ENCODE peak calls at places on chromosomes 6 and 20, in six cellular contexts. K is H9, M is neuronal stem cell, O is trophoblast cell, X is IMR-90, P is H1. S is an unnamed sample.

GRCh38 chr20:51978081-51978501 is 175.8 kb upstream of the SALL4 start:
- DNase-seq in K (no peak), M (no peak), O (no peak), X (no peak), P (no peak), S (no peak)

GRCh38 chr6:116278853-116279231 is 888 bp downstream of the TSPYL1 start:
- DNase-seq in K (no peak), M (no peak), O (no peak), X (peak; percentile 39), P (no peak), S (no peak)

GRCh38 chr6:167700199-167700598 is 126.5 kb upstream of the AFDN start:
- DNase-seq in K (no peak), M (no peak), O (no peak), X (no peak), P (no peak), S (no peak)

GRCh38 chr20:58547527-58548475 is 32.6 kb upstream of the APCDD1L start:
- DNase-seq in K (peak; percentile 8), M (no peak), O (no peak), X (peak; percentile 73), P (peak; percentile 20), S (no peak)

GRCh38 chr20:63572071-63572787 is 1.8 kb downstream of the HELZ2 start:
- DNase-seq in K (no peak), M (no peak), O (no peak), X (no peak), P (no peak), S (no peak)

GRCh38 chr6:52579006-52579660 is 2.3 kb upstream of the TRAM2 start:
- DNase-seq in K (no peak), M (no peak), O (peak; percentile 91), X (no peak), P (no peak), S (no peak)

GRCh38 chr6:132300323-132300949 is 100.8 kb downstream of the MOXD1 start:
- DNase-seq in K (peak; percentile 43), M (no peak), O (peak; percentile 70), X (peak; percentile 75), P (no peak), S (peak; percentile 70)

GRCh38 chr6:135179920-135180457 is 1.1 kb upstream of the MYB start:
- DNase-seq in K (no peak), M (peak; percentile 2), O (no peak), X (peak; percentile 46), P (no peak), S (no peak)

GRCh38 chr6:13787146-13787545 is 27.2 kb downstream of the MCUR1 start:
- DNase-seq in K (no peak), M (peak; percentile 56), O (peak; percentile 8), X (peak; percentile 21), P (peak; percentile 30), S (peak; percentile 41)

GRCh38 chr6:15491986-15492269 is 170.9 kb downstream of the DTNBP1 start:
- DNase-seq in K (no peak), M (no peak), O (no peak), X (no peak), P (no peak), S (no peak)

GRCh38 chr6:133645000-133645619 is 243.8 kb upstream of the TCF21 start:
- DNase-seq in K (no peak), M (no peak), O (no peak), X (peak; percentile 74), P (no peak), S (peak; percentile 89)
- H3K14ac ChIP-seq in K (no peak overlapping the region), M (no peak overlapping the region), O (no peak overlapping the region), X (peak overlapping the region; percentile 63), P (no peak overlapping the region), S (no peak overlapping the region)

GRCh38 chr6:156618600-156619205 is 158.5 kb upstream of the ARID1B start:
- DNase-seq in K (peak; percentile 63), M (peak; percentile 8), O (no peak), X (no peak), P (peak; percentile 62), S (no peak)
- H4K8ac ChIP-seq in K (no peak overlapping the region), M (no peak overlapping the region), O (no peak overlapping the region), X (no peak overlapping the region), P (no peak overlapping the region), S (no peak overlapping the region)

DNA sequence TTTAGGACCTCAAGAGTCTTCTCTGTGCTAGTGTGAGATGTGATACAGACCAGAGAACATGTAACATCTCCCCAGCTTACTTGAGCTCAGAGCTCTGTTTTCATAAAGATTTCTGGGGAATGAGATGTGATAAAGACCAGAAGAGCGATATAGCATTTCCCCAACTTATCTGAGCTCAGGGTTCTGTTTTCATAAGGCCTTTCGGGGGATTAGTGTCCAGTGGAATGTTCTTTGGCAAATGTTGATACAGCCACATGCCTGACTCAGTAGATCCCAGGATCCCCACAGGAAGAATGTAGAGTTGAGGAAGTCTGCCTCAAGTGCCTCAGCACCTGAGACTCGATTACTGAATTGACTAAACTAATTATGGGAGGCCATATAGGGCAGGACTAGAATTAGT is 18.7 kb upstream of the TOP1 start:
- DNase-seq in K (no peak), M (no peak), O (no peak), X (peak; percentile 69), P (no peak), S (peak; percentile 39)
- H3K14ac ChIP-seq in K (no peak overlapping the region), M (no peak overlapping the region), O (no peak overlapping the region), X (peak overlapping the region; percentile 11), P (no peak overlapping the region), S (no peak overlapping the region)

GRCh38 chr6:104957301-104958177 is 632 bp downstream of the LIN28B start:
- DNase-seq in K (peak; percentile 72), M (peak; percentile 83), O (no peak), X (no peak), P (peak; percentile 72), S (peak; percentile 55)
- H4K8ac ChIP-seq in K (no peak overlapping the region), M (no peak overlapping the region), O (peak overlapping the region; percentile 90), X (no peak overlapping the region), P (peak overlapping the region; percentile 97), S (peak overlapping the region; percentile 24)

GRCh38 chr6:6227896-6228295 is 92.6 kb downstream of the F13A1 start:
- DNase-seq in K (no peak), M (no peak), O (no peak), X (no peak), P (no peak), S (no peak)

GRCh38 chr6:6221829-6222535 is 98.5 kb downstream of the F13A1 start:
- DNase-seq in K (peak; percentile 58), M (no peak), O (peak; percentile 14), X (no peak), P (peak; percentile 78), S (no peak)

GRCh38 chr6:6230286-6230685 is 90.2 kb downstream of the F13A1 start:
- DNase-seq in K (no peak), M (no peak), O (no peak), X (no peak), P (no peak), S (no peak)

GRCh38 chr6:6224933-6225486 is 95.5 kb downstream of the F13A1 start:
- DNase-seq in K (no peak), M (no peak), O (no peak), X (no peak), P (no peak), S (no peak)

DNA sequence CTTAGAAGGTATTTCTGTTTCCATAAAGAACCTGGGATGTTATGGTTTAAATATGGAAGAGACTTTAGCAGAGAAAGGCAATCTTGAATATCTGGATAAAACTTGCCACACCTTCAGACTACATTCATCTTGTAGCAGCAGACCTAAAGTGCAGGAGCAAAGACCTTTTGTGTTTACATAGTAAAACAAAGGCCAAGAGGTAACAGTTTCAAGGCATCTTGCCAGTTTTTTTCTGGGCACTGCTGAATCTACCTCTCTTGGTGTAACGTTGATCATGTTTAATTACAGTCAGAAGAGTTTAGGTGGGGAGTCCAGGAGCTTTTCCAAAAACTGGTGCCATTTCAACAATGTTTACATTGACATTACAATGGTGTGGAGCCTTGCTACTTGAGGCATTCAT is 94.6 kb downstream of the F13A1 start:
- DNase-seq in K (no peak), M (no peak), O (no peak), X (no peak), P (no peak), S (no peak)
- H3K14ac ChIP-seq in K (no peak overlapping the region), M (no peak overlapping the region), O (no peak overlapping the region), X (no peak overlapping the region), P (no peak overlapping the region), S (no peak overlapping the region)

DNA sequence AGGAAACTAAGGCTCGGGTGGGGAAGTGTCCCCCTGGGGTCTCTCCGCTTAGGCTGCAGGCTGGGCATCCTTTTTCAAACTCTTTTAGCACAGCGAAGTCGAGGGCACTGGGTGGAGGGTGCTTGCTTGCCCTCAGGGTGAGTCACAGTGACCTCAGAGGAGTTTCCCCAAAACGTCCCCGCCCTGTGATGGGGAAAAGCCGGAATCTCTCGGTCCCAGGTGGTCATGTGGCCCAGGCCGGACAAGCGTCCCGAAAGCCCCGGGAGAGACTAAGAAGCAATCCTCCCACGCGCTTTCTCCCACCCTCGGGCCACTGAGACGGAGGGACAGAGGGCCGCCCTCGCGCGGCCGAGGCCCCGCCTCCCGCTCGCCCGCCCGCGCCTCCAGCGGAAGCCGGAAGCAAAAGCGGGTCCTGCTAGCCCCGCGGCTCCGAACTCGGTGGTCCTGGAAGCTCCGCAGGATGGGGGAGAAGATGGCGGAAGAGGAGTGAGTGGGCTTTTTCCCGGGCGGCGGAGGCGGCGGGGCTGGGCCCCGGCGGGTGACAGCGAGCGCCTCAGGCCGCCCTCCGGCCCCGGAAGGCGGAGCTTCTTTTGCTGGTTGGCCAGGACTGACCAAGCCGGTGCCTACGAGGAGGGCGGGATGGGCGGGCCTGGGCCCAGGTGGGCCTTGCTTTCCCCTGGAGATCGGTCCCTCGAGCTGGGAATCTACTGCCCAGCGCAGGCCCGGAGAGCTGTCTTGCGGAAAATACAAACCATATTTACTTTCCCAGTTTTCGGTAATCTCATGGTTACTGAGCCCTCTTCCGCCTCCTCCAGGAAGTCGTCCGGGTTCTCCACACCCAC is at the start of gene SLC9A8:
- DNase-seq in K (peak; percentile 85), M (peak; percentile 82), O (peak; percentile 94), X (peak; percentile 85), P (peak; percentile 87), S (peak; percentile 92)
- H4K8ac ChIP-seq in K (no peak within 1 kb of the TSS), M (no peak within 1 kb of the TSS), O (peak within 1 kb of the TSS; percentile 95), X (peak within 1 kb of the TSS; percentile 97), P (peak within 1 kb of the TSS; percentile 94), S (peak within 1 kb of the TSS; percentile 75)

GRCh38 chr20:4295226-4295625 is 279.9 kb upstream of the RNF24 start:
- DNase-seq in K (no peak), M (no peak), O (no peak), X (no peak), P (no peak), S (no peak)
- H3K14ac ChIP-seq in K (no peak overlapping the region), M (no peak overlapping the region), O (no peak overlapping the region), X (no peak overlapping the region), P (no peak overlapping the region), S (no peak overlapping the region)

S was measured in mesenchymal stem cell.